ENCODE peak calls at places on chromosome 1, in eight cellular contexts. One of them, this sample, is unnamed.

GRCh38 chr1:227785094-227785811 is 30.2 kb upstream of the PRSS38 start:
- DNase-seq in right lobe of liver: no peak
- DNase-seq in tibial nerve: no peak
- DNase-seq in GM12878: no peak
- DNase-seq in Peyer's patch: no peak
- DNase-seq in IMR-90: no peak
- DNase-seq in A549: no peak
- DNase-seq in transverse colon: no peak
- DNase-seq in this sample: no peak

GRCh38 chr1:165852896-165853295 is 25.5 kb downstream of the UCK2 start:
- DNase-seq in right lobe of liver: no peak
- DNase-seq in tibial nerve: no peak
- DNase-seq in GM12878: no peak
- DNase-seq in Peyer's patch: no peak
- DNase-seq in IMR-90: no peak
- DNase-seq in A549: no peak
- DNase-seq in transverse colon: no peak
- DNase-seq in this sample: no peak

GRCh38 chr1:66217021-66217420 is 316.9 kb upstream of the SGIP1 start:
- DNase-seq in right lobe of liver: no peak
- DNase-seq in tibial nerve: no peak
- DNase-seq in GM12878: no peak
- DNase-seq in Peyer's patch: no peak
- DNase-seq in IMR-90: peak; percentile 79
- DNase-seq in A549: peak; percentile 26
- DNase-seq in transverse colon: no peak
- DNase-seq in this sample: no peak

GRCh38 chr1:168260393-168260792 is 20.3 kb upstream of the TBX19 start:
- DNase-seq in right lobe of liver: no peak
- DNase-seq in tibial nerve: no peak
- DNase-seq in GM12878: no peak
- DNase-seq in Peyer's patch: no peak
- DNase-seq in IMR-90: no peak
- DNase-seq in A549: no peak
- DNase-seq in transverse colon: no peak
- DNase-seq in this sample: no peak

GRCh38 chr1:110309768-110310167 is 29.4 kb upstream of the RBM15 start:
- DNase-seq in right lobe of liver: no peak
- DNase-seq in tibial nerve: no peak
- DNase-seq in GM12878: no peak
- DNase-seq in Peyer's patch: no peak
- DNase-seq in IMR-90: peak; percentile 91
- DNase-seq in A549: no peak
- DNase-seq in transverse colon: no peak
- DNase-seq in this sample: peak; percentile 52

GRCh38 chr1:185561629-185562028 is 172.6 kb upstream of the HMCN1 start:
- DNase-seq in right lobe of liver: no peak
- DNase-seq in tibial nerve: no peak
- DNase-seq in GM12878: no peak
- DNase-seq in Peyer's patch: no peak
- DNase-seq in IMR-90: peak; percentile 33
- DNase-seq in A549: no peak
- DNase-seq in transverse colon: no peak
- DNase-seq in this sample: no peak

GRCh38 chr1:117861694-117862093 is 67.7 kb downstream of the GDAP2 start:
- DNase-seq in right lobe of liver: no peak
- DNase-seq in tibial nerve: no peak
- DNase-seq in GM12878: no peak
- DNase-seq in Peyer's patch: no peak
- DNase-seq in IMR-90: no peak
- DNase-seq in A549: no peak
- DNase-seq in transverse colon: no peak
- DNase-seq in this sample: no peak

GRCh38 chr1:109628540-109629321 is 9.1 kb downstream of the AMPD2 start:
- DNase-seq in right lobe of liver: peak; percentile 55
- DNase-seq in tibial nerve: no peak
- DNase-seq in GM12878: no peak
- DNase-seq in Peyer's patch: no peak
- DNase-seq in IMR-90: peak; percentile 59
- DNase-seq in A549: no peak
- DNase-seq in transverse colon: no peak
- DNase-seq in this sample: peak; percentile 42

GRCh38 chr1:116246174-116246573 is 126.9 kb upstream of the ATP1A1 start:
- DNase-seq in right lobe of liver: no peak
- DNase-seq in tibial nerve: no peak
- DNase-seq in GM12878: no peak
- DNase-seq in Peyer's patch: no peak
- DNase-seq in IMR-90: no peak
- DNase-seq in A549: no peak
- DNase-seq in transverse colon: no peak
- DNase-seq in this sample: no peak

GRCh38 chr1:53507115-53507816 is 48.1 kb downstream of the DMRTB1 start:
- DNase-seq in right lobe of liver: no peak
- DNase-seq in tibial nerve: no peak
- DNase-seq in GM12878: no peak
- DNase-seq in Peyer's patch: no peak
- DNase-seq in IMR-90: no peak
- DNase-seq in A549: no peak
- DNase-seq in transverse colon: no peak
- DNase-seq in this sample: no peak

GRCh38 chr1:29415156-29415830 is 179.0 kb downstream of the PTPRU start:
- DNase-seq in right lobe of liver: no peak
- DNase-seq in tibial nerve: no peak
- DNase-seq in GM12878: no peak
- DNase-seq in Peyer's patch: no peak
- DNase-seq in IMR-90: no peak
- DNase-seq in A549: peak; percentile 18
- DNase-seq in transverse colon: no peak
- DNase-seq in this sample: no peak

GRCh38 chr1:6464514-6464836 is 1.5 kb downstream of the TNFRSF25 start:
- DNase-seq in right lobe of liver: peak; percentile 92
- DNase-seq in tibial nerve: no peak
- DNase-seq in GM12878: no peak
- DNase-seq in Peyer's patch: peak; percentile 77
- DNase-seq in IMR-90: no peak
- DNase-seq in A549: no peak
- DNase-seq in transverse colon: peak; percentile 70
- DNase-seq in this sample: peak; percentile 81
- TF ChIP-seq POLR2A in right lobe of liver: no peak
- TF ChIP-seq POLR2A in tibial nerve: no peak
- TF ChIP-seq POLR2A in GM12878: no peak
- TF ChIP-seq POLR2A in Peyer's patch: no peak
- TF ChIP-seq POLR2A in IMR-90: no peak
- TF ChIP-seq POLR2A in A549: no peak
- TF ChIP-seq POLR2A in transverse colon: no peak
- TF ChIP-seq POLR2A in this sample: no peak

GRCh38 chr1:37558411-37558810 is 1.7 kb downstream of the DNALI1 start:
- DNase-seq in right lobe of liver: no peak
- DNase-seq in tibial nerve: no peak
- DNase-seq in GM12878: no peak
- DNase-seq in Peyer's patch: no peak
- DNase-seq in IMR-90: no peak
- DNase-seq in A549: no peak
- DNase-seq in transverse colon: no peak
- DNase-seq in this sample: no peak

GRCh38 chr1:37557402-37557801 is 662 bp downstream of the DNALI1 start:
- DNase-seq in right lobe of liver: no peak
- DNase-seq in tibial nerve: no peak
- DNase-seq in GM12878: no peak
- DNase-seq in Peyer's patch: no peak
- DNase-seq in IMR-90: no peak
- DNase-seq in A549: no peak
- DNase-seq in transverse colon: no peak
- DNase-seq in this sample: no peak

GRCh38 chr1:37559080-37559479 is 2.3 kb downstream of the DNALI1 start:
- DNase-seq in right lobe of liver: no peak
- DNase-seq in tibial nerve: no peak
- DNase-seq in GM12878: no peak
- DNase-seq in Peyer's patch: no peak
- DNase-seq in IMR-90: no peak
- DNase-seq in A549: no peak
- DNase-seq in transverse colon: no peak
- DNase-seq in this sample: no peak

GRCh38 chr1:37553927-37554808 is at the start of gene SNIP1:
- DNase-seq in right lobe of liver: peak; percentile 94
- DNase-seq in tibial nerve: peak; percentile 77
- DNase-seq in GM12878: peak; percentile 70
- DNase-seq in Peyer's patch: peak; percentile 97
- DNase-seq in IMR-90: peak; percentile 88
- DNase-seq in A549: peak; percentile 92
- DNase-seq in transverse colon: peak; percentile 94
- DNase-seq in this sample: peak; percentile 85

DNA sequence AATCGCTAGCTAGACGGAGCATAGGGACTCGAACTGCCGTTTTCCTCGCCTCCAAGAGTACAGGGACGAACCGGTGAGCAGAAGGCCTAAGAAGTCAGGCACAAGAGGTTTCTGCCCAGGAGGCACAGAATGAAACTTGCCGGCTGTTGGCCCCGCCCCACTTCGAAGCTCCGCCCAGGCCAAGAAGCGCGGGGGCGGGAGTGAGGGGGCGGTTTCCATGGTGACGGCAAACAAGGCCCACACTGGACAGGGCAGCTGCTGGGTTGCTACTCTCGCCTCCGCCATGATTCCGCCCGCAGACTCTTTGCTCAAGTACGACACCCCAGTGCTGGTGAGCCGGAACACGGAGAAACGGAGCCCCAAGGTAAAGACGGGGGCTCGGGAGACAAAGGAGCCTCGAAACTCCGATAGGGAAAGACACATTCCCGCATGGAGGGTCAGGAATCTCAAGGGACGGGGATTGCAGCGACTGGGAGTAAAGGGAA is at the start of gene DNALI1:
- DNase-seq in right lobe of liver: peak; percentile 91
- DNase-seq in tibial nerve: peak; percentile 65
- DNase-seq in GM12878: no peak
- DNase-seq in Peyer's patch: peak; percentile 79
- DNase-seq in IMR-90: peak; percentile 88
- DNase-seq in A549: no peak
- DNase-seq in transverse colon: peak; percentile 82
- DNase-seq in this sample: no peak
- TF ChIP-seq POLR2A in right lobe of liver: no peak
- TF ChIP-seq POLR2A in tibial nerve: no peak
- TF ChIP-seq POLR2A in GM12878: no peak
- TF ChIP-seq POLR2A in Peyer's patch: no peak
- TF ChIP-seq POLR2A in IMR-90: no peak
- TF ChIP-seq POLR2A in A549: no peak
- TF ChIP-seq POLR2A in transverse colon: no peak
- TF ChIP-seq POLR2A in this sample: no peak

GRCh38 chr1:32727876-32728275 is 25.3 kb upstream of the SYNC start:
- DNase-seq in right lobe of liver: no peak
- DNase-seq in tibial nerve: no peak
- DNase-seq in GM12878: no peak
- DNase-seq in Peyer's patch: no peak
- DNase-seq in IMR-90: no peak
- DNase-seq in A549: no peak
- DNase-seq in transverse colon: no peak
- DNase-seq in this sample: no peak
- TF ChIP-seq POLR2A in right lobe of liver: no peak
- TF ChIP-seq POLR2A in tibial nerve: no peak
- TF ChIP-seq POLR2A in GM12878: no peak
- TF ChIP-seq POLR2A in Peyer's patch: no peak
- TF ChIP-seq POLR2A in IMR-90: no peak
- TF ChIP-seq POLR2A in A549: no peak
- TF ChIP-seq POLR2A in transverse colon: no peak
- TF ChIP-seq POLR2A in this sample: no peak

DNA sequence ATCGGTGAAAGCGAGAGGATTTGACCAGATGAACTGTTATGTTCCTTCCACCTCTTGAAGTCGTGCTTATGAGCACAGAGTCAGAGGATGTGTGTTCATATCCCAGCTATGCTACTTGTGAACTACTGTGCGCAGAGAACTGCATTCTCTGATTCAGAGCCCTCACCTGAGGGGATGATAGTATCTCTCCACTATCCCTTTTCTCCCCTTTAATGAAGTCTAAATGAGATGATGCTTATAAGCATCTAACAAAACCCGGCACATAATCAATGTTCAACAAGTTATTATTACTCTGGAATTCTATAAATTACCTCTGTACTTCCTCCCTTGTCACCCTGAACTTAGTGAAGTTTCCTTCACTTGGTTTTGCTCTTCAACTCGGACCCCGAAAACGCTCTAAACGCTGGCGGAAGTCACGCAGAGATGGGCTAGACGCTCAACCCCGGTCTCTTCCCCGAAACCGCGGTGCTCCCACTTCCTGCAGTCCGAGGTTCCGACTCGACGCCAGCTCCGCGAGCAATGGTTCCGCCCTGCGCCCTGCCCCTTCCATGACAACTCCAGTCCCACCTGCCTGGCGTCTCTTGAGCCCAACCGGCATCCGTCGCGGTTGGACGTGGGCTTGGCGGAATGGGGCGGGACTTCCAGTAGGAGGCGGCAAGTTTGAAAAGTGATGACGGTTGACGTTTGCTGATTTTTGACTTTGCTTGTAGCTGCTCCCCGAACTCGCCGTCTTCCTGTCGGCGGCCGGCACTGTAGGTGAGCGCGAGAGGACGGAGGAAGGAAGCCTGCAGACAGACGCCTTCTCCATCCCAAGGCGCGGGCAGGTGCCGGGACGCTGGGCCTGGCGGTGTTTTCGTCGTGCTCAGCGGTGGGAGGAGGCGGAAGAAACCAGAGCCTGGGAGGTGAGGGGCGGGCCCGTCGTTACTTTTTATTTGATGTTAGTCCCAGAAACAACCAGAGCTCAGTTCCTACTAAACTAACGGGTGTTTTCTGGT is at the start of gene NUF2:
- DNase-seq in right lobe of liver: peak; percentile 97
- DNase-seq in tibial nerve: peak; percentile 94
- DNase-seq in GM12878: peak; percentile 96
- DNase-seq in Peyer's patch: peak; percentile 98
- DNase-seq in IMR-90: peak; percentile 99
- DNase-seq in A549: peak; percentile 91
- DNase-seq in transverse colon: peak; percentile 98
- DNase-seq in this sample: peak; percentile 69
- TF ChIP-seq POLR2A in right lobe of liver: peak; percentile 55
- TF ChIP-seq POLR2A in tibial nerve: peak; percentile 9
- TF ChIP-seq POLR2A in GM12878: peak; percentile 86
- TF ChIP-seq POLR2A in Peyer's patch: peak; percentile 47
- TF ChIP-seq POLR2A in IMR-90: peak; percentile 83
- TF ChIP-seq POLR2A in A549: peak; percentile 85
- TF ChIP-seq POLR2A in transverse colon: no peak
- TF ChIP-seq POLR2A in this sample: peak; percentile 60